ENCODE peak calls at places on chromosome 7, in five cellular contexts. One of them, this sample, is unnamed.

GRCh38 chr7:158284617-158285382 is 302.8 kb downstream of the PTPRN2 start:
- DNase-seq in astrocyte of the spinal cord: no peak
- DNase-seq in GM06990: no peak
- DNase-seq in pancreas: no peak
- DNase-seq in colonic mucosa: peak
- DNase-seq in this sample: no peak

GRCh38 chr7:87330942-87331341 is 14.5 kb upstream of the CROT start:
- DNase-seq in colonic mucosa: no peak
- DNase-seq in pancreas: no peak
- DNase-seq in astrocyte of the spinal cord: no peak
- DNase-seq in GM06990: no peak
- DNase-seq in this sample: peak

GRCh38 chr7:98802088-98802780 is 67.6 kb downstream of the TMEM130 start:
- DNase-seq in astrocyte of the spinal cord: peak
- DNase-seq in pancreas: no peak
- DNase-seq in colonic mucosa: no peak
- DNase-seq in GM06990: peak
- DNase-seq in this sample: no peak

GRCh38 chr7:36128448-36129047 is 24.5 kb upstream of the EEPD1 start:
- DNase-seq in colonic mucosa: peak
- DNase-seq in pancreas: peak
- DNase-seq in GM06990: no peak
- DNase-seq in astrocyte of the spinal cord: peak
- DNase-seq in this sample: no peak

GRCh38 chr7:2237109-2237602 is 4.4 kb upstream of the MAD1L1 start:
- DNase-seq in astrocyte of the spinal cord: no peak
- DNase-seq in GM06990: peak
- DNase-seq in pancreas: no peak
- DNase-seq in colonic mucosa: peak
- DNase-seq in this sample: no peak

GRCh38 chr7:3067606-3068005 is 23.9 kb upstream of the CARD11 start:
- DNase-seq in GM06990: no peak
- DNase-seq in colonic mucosa: no peak
- DNase-seq in astrocyte of the spinal cord: no peak
- DNase-seq in pancreas: peak
- DNase-seq in this sample: no peak

GRCh38 chr7:139159900-139160675 is 50.6 kb upstream of the ZC3HAV1 start:
- DNase-seq in colonic mucosa: no peak
- DNase-seq in pancreas: no peak
- DNase-seq in GM06990: no peak
- DNase-seq in astrocyte of the spinal cord: no peak
- DNase-seq in this sample: no peak

GRCh38 chr7:25386311-25386744 is 158.0 kb upstream of the NPVF start:
- DNase-seq in astrocyte of the spinal cord: no peak
- DNase-seq in GM06990: no peak
- DNase-seq in pancreas: no peak
- DNase-seq in colonic mucosa: no peak
- DNase-seq in this sample: no peak

GRCh38 chr7:40969641-40970040 is 733.2 kb downstream of the INHBA start:
- DNase-seq in colonic mucosa: no peak
- DNase-seq in astrocyte of the spinal cord: no peak
- DNase-seq in GM06990: no peak
- DNase-seq in pancreas: no peak
- DNase-seq in this sample: no peak

GRCh38 chr7:52410032-52410431 is 625.4 kb upstream of the POM121L12 start:
- DNase-seq in colonic mucosa: no peak
- DNase-seq in GM06990: no peak
- DNase-seq in astrocyte of the spinal cord: no peak
- DNase-seq in pancreas: no peak
- DNase-seq in this sample: no peak

GRCh38 chr7:98214811-98215321 is 3.6 kb downstream of the BHLHA15 start:
- DNase-seq in astrocyte of the spinal cord: no peak
- DNase-seq in colonic mucosa: no peak
- DNase-seq in pancreas: peak
- DNase-seq in GM06990: no peak
- DNase-seq in this sample: no peak

GRCh38 chr7:26553582-26553981 is 261.9 kb downstream of the SNX10 start:
- DNase-seq in pancreas: no peak
- DNase-seq in colonic mucosa: no peak
- DNase-seq in GM06990: no peak
- DNase-seq in astrocyte of the spinal cord: no peak
- DNase-seq in this sample: no peak

GRCh38 chr7:101817031-101817929 is at the start of gene CUX1:
- DNase-seq in pancreas: peak
- DNase-seq in astrocyte of the spinal cord: no peak
- DNase-seq in colonic mucosa: peak
- DNase-seq in GM06990: peak
- DNase-seq in this sample: peak

GRCh38 chr7:121428857-121429489 is 32.9 kb upstream of the FAM3C start:
- DNase-seq in pancreas: no peak
- DNase-seq in astrocyte of the spinal cord: no peak
- DNase-seq in GM06990: no peak
- DNase-seq in colonic mucosa: no peak
- DNase-seq in this sample: no peak

GRCh38 chr7:141198191-141198958 is 124.5 kb downstream of the TMEM178B start:
- DNase-seq in pancreas: no peak
- DNase-seq in colonic mucosa: no peak
- DNase-seq in GM06990: no peak
- DNase-seq in astrocyte of the spinal cord: no peak
- DNase-seq in this sample: no peak

GRCh38 chr7:7808626-7809025 is 90.2 kb upstream of the RPA3 start:
- DNase-seq in GM06990: no peak
- DNase-seq in astrocyte of the spinal cord: no peak
- DNase-seq in colonic mucosa: no peak
- DNase-seq in pancreas: no peak
- DNase-seq in this sample: no peak

GRCh38 chr7:64951250-64951848 is 39.5 kb downstream of the ZNF117 start:
- DNase-seq in pancreas: no peak
- DNase-seq in GM06990: no peak
- DNase-seq in colonic mucosa: no peak
- DNase-seq in astrocyte of the spinal cord: peak
- DNase-seq in this sample: peak

GRCh38 chr7:27546610-27547009 is 116.1 kb downstream of the HIBADH start:
- DNase-seq in GM06990: no peak
- DNase-seq in astrocyte of the spinal cord: no peak
- DNase-seq in pancreas: no peak
- DNase-seq in colonic mucosa: no peak
- DNase-seq in this sample: no peak

GRCh38 chr7:153641202-153641601 is 411.0 kb upstream of the DPP6 start:
- DNase-seq in GM06990: no peak
- DNase-seq in astrocyte of the spinal cord: no peak
- DNase-seq in pancreas: no peak
- DNase-seq in colonic mucosa: no peak
- DNase-seq in this sample: no peak

GRCh38 chr7:51186531-51186930 is 130.1 kb downstream of the COBL start:
- DNase-seq in colonic mucosa: no peak
- DNase-seq in GM06990: no peak
- DNase-seq in pancreas: no peak
- DNase-seq in astrocyte of the spinal cord: no peak
- DNase-seq in this sample: no peak

GRCh38 chr7:2309889-2310331 is 4.3 kb downstream of the SNX8 start:
- DNase-seq in colonic mucosa: no peak
- DNase-seq in astrocyte of the spinal cord: peak
- DNase-seq in pancreas: no peak
- DNase-seq in GM06990: no peak
- DNase-seq in this sample: no peak

GRCh38 chr7:134632937-134633540 is 13.6 kb upstream of the BPGM start:
- DNase-seq in colonic mucosa: no peak
- DNase-seq in astrocyte of the spinal cord: peak
- DNase-seq in pancreas: no peak
- DNase-seq in GM06990: no peak
- DNase-seq in this sample: no peak

GRCh38 chr7:156680281-156680680 is 39.7 kb downstream of the RNF32 start:
- DNase-seq in astrocyte of the spinal cord: peak
- DNase-seq in colonic mucosa: no peak
- DNase-seq in GM06990: no peak
- DNase-seq in pancreas: no peak
- DNase-seq in this sample: no peak

GRCh38 chr7:28573751-28574295 is 161.5 kb downstream of the CREB5 start:
- DNase-seq in GM06990: no peak
- DNase-seq in astrocyte of the spinal cord: no peak
- DNase-seq in colonic mucosa: no peak
- DNase-seq in pancreas: no peak
- DNase-seq in this sample: no peak

GRCh38 chr7:83957333-83957732 is 237.3 kb downstream of the SEMA3A start:
- DNase-seq in colonic mucosa: no peak
- DNase-seq in astrocyte of the spinal cord: peak
- DNase-seq in GM06990: no peak
- DNase-seq in pancreas: no peak
- DNase-seq in this sample: no peak

GRCh38 chr7:16564909-16565426 is 38.3 kb downstream of the LRRC72 start:
- DNase-seq in GM06990: no peak
- DNase-seq in pancreas: no peak
- DNase-seq in astrocyte of the spinal cord: peak
- DNase-seq in colonic mucosa: no peak
- DNase-seq in this sample: peak

GRCh38 chr7:130914589-130915294 is 180.7 kb upstream of the KLF14 start:
- DNase-seq in pancreas: no peak
- DNase-seq in GM06990: no peak
- DNase-seq in colonic mucosa: no peak
- DNase-seq in astrocyte of the spinal cord: no peak
- DNase-seq in this sample: no peak
- H3K4me3 ChIP-seq in pancreas: no peak
- H3K4me3 ChIP-seq in GM06990: no peak
- H3K4me3 ChIP-seq in colonic mucosa: no peak
- H3K4me3 ChIP-seq in astrocyte of the spinal cord: no peak
- H3K4me3 ChIP-seq in this sample: no peak

GRCh38 chr7:74481458-74482324 is 28.0 kb downstream of the GTF2IRD1 start:
- DNase-seq in GM06990: no peak
- DNase-seq in colonic mucosa: no peak
- DNase-seq in astrocyte of the spinal cord: peak
- DNase-seq in pancreas: no peak
- DNase-seq in this sample: no peak

GRCh38 chr7:74479066-74479781 is 25.5 kb downstream of the GTF2IRD1 start:
- DNase-seq in GM06990: no peak
- DNase-seq in astrocyte of the spinal cord: peak
- DNase-seq in colonic mucosa: peak
- DNase-seq in pancreas: peak
- DNase-seq in this sample: no peak

GRCh38 chr7:74478671-74479065 is 25.0 kb downstream of the GTF2IRD1 start:
- DNase-seq in astrocyte of the spinal cord: no peak
- DNase-seq in GM06990: no peak
- DNase-seq in pancreas: no peak
- DNase-seq in colonic mucosa: no peak
- DNase-seq in this sample: no peak

GRCh38 chr7:74480861-74481417 is 27.2 kb downstream of the GTF2IRD1 start:
- DNase-seq in astrocyte of the spinal cord: peak
- DNase-seq in colonic mucosa: peak
- DNase-seq in pancreas: no peak
- DNase-seq in GM06990: no peak
- DNase-seq in this sample: no peak

DNA sequence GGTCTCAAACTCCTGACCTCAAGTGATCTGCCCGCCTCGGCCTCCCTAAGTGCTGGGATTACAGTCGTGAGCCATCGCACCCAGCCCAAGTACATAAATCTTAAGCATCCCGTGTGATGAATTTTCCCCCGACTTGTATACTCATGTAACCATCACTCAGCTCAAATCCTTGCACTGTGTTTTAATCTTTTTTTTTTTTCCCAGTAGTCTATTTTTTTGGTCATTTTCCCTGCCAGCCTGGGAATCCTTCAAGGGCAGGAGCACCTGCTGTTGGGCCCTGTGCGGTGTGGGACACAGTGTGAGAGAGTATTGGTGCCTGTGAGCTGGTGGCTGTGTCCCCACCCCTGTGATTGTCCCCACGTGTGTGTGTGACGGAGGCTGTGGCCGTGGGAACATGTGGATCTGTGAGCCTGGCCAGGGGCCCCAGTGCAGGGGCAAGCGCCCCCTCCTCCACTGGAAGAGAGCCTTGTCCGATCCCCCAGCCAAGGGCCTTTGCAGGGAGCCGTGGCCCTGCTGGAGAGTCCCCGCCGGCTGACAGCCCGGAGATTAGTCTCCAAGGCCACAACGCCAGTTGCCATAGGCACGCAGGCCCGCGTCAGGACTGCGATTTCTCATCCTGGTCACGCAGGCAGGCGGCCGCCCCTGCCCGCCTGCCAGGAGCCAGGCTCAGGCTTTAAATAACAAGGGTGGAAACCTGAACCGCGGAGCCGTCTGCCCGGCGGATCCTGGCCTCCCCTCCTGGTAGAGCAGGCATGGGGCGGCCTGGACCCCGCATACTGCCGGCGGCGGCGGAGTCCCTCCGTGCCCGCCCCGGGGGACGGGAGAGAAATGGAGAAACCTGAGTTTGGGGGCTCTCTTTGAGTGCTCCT is 26.5 kb downstream of the GTF2IRD1 start:
- DNase-seq in colonic mucosa: peak
- DNase-seq in pancreas: peak
- DNase-seq in astrocyte of the spinal cord: peak
- DNase-seq in GM06990: no peak
- DNase-seq in this sample: no peak
- H3K4me3 ChIP-seq in colonic mucosa: peak
- H3K4me3 ChIP-seq in pancreas: peak
- H3K4me3 ChIP-seq in astrocyte of the spinal cord: peak
- H3K4me3 ChIP-seq in GM06990: no peak
- H3K4me3 ChIP-seq in this sample: no peak

DNA sequence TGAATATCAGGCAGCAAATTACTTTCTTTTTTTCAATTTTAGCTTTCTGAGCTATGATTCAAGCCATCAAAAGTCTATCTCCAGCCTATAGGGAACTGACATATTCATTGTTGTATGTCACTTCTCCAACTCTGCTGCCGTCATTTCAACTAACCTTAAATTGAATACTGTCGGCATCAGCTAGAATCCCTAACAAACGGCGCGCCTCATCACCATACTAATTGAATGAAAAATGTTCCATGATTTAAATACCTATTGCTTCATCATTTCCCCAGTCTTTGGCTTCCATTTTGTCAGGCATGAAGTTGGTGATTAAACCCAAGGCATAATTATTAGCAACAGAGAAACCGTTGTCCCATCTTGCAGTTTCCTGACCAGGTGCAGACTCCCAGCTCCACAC is 83.6 kb upstream of the NPY start:
- DNase-seq in colonic mucosa: no peak
- DNase-seq in GM06990: no peak
- DNase-seq in astrocyte of the spinal cord: no peak
- DNase-seq in pancreas: no peak
- DNase-seq in this sample: peak
- H3K4me3 ChIP-seq in colonic mucosa: no peak
- H3K4me3 ChIP-seq in GM06990: no peak
- H3K4me3 ChIP-seq in astrocyte of the spinal cord: no peak
- H3K4me3 ChIP-seq in pancreas: no peak
- H3K4me3 ChIP-seq in this sample: no peak

GRCh38 chr7:43697690-43698089 is 31.6 kb downstream of the COA1 start:
- DNase-seq in pancreas: no peak
- DNase-seq in colonic mucosa: no peak
- DNase-seq in astrocyte of the spinal cord: peak
- DNase-seq in GM06990: no peak
- DNase-seq in this sample: no peak

GRCh38 chr7:43692582-43693373 is 36.5 kb downstream of the COA1 start:
- DNase-seq in colonic mucosa: no peak
- DNase-seq in GM06990: no peak
- DNase-seq in pancreas: no peak
- DNase-seq in astrocyte of the spinal cord: peak
- DNase-seq in this sample: no peak

GRCh38 chr7:43693687-43694398 is 35.5 kb downstream of the COA1 start:
- DNase-seq in colonic mucosa: no peak
- DNase-seq in pancreas: no peak
- DNase-seq in astrocyte of the spinal cord: peak
- DNase-seq in GM06990: no peak
- DNase-seq in this sample: no peak

GRCh38 chr7:43691611-43692010 is 37.7 kb downstream of the COA1 start:
- DNase-seq in GM06990: no peak
- DNase-seq in colonic mucosa: no peak
- DNase-seq in astrocyte of the spinal cord: no peak
- DNase-seq in pancreas: no peak
- DNase-seq in this sample: no peak

GRCh38 chr7:43694399-43694748 is 34.9 kb downstream of the COA1 start:
- DNase-seq in pancreas: no peak
- DNase-seq in astrocyte of the spinal cord: peak
- DNase-seq in colonic mucosa: no peak
- DNase-seq in GM06990: no peak
- DNase-seq in this sample: no peak
- H3K4me3 ChIP-seq in pancreas: no peak
- H3K4me3 ChIP-seq in astrocyte of the spinal cord: no peak
- H3K4me3 ChIP-seq in colonic mucosa: no peak
- H3K4me3 ChIP-seq in GM06990: no peak
- H3K4me3 ChIP-seq in this sample: no peak